ENCODE peak calls at places on chromosomes 3 and 15, in five cellular contexts. M is left colon; H is frontal cortex; V is NCI-H1105; K is activated CD8-positive, alpha-beta T cell treated with anti-CD3 and anti-CD28 coated beads, Interleukin-2, amount 10 ng/mL, durations not matched to agents 7 days and 5 days. O is an unnamed sample.
A peak's percentile ranks its signal among the peaks of the same experiment; 100 is the strongest.

GRCh38 chr3:294096-294495 is 97.5 kb downstream of the CHL1 start:
- DNase-seq in M (no peak), H (no peak), V (no peak), K (no peak), O (no peak)

GRCh38 chr3:45426161-45426560 is 37.8 kb downstream of the LARS2 start:
- DNase-seq in M (peak; percentile 14), H (no peak), V (peak; percentile 36), K (no peak), O (no peak)

GRCh38 chr3:5226783-5227182 is 39.3 kb downstream of the EDEM1 start:
- DNase-seq in M (no peak), H (no peak), V (no peak), K (no peak), O (no peak)

GRCh38 chr15:81293728-81294500 is 30.0 kb downstream of the STARD5 start:
- DNase-seq in M (peak; percentile 53), H (no peak), V (no peak), K (peak; percentile 87), O (peak; percentile 47)

GRCh38 chr15:92878593-92879053 is 21.5 kb upstream of the CHD2 start:
- DNase-seq in M (no peak), H (no peak), V (no peak), K (no peak), O (no peak)

GRCh38 chr15:95596487-95596886 is 734.0 kb upstream of the NR2F2 start:
- DNase-seq in M (no peak), H (no peak), V (no peak), K (no peak), O (no peak)

GRCh38 chr3:114586119-114586518 is 292.3 kb downstream of the TIGIT start:
- DNase-seq in M (no peak), H (no peak), V (no peak), K (no peak), O (no peak)

GRCh38 chr3:169914321-169914720 is 2.9 kb downstream of the SAMD7 start:
- DNase-seq in M (no peak), H (no peak), V (no peak), K (no peak), O (no peak)

GRCh38 chr3:160473978-160474377 is 24.4 kb upstream of the TRIM59 start:
- DNase-seq in M (no peak), H (no peak), V (no peak), K (no peak), O (no peak)

GRCh38 chr3:148459931-148460513 is 237.7 kb upstream of the AGTR1 start:
- DNase-seq in M (no peak), H (no peak), V (no peak), K (no peak), O (no peak)

GRCh38 chr3:143280984-143281383 is 161.4 kb downstream of the CHST2 start:
- DNase-seq in M (no peak), H (no peak), V (no peak), K (no peak), O (no peak)

GRCh38 chr3:12235691-12236090 is 53.2 kb upstream of the PPARG start:
- DNase-seq in M (no peak), H (no peak), V (no peak), K (no peak), O (no peak)

GRCh38 chr15:38035701-38036100 is 101.3 kb downstream of the TMCO5A start:
- DNase-seq in M (no peak), H (no peak), V (no peak), K (no peak), O (no peak)

GRCh38 chr3:158600787-158601186 is 29.8 kb downstream of the MLF1 start:
- DNase-seq in M (no peak), H (no peak), V (no peak), K (no peak), O (no peak)

GRCh38 chr3:185763347-185764010 is 61.4 kb downstream of the IGF2BP2 start:
- DNase-seq in M (no peak), H (no peak), V (no peak), K (no peak), O (no peak)

GRCh38 chr15:38300395-38300794 is 47.8 kb downstream of the SPRED1 start:
- DNase-seq in M (no peak), H (no peak), V (no peak), K (no peak), O (no peak)

GRCh38 chr3:13638927-13639326 is 90.0 kb downstream of the FBLN2 start:
- DNase-seq in M (no peak), H (no peak), V (no peak), K (no peak), O (no peak)

GRCh38 chr3:8503871-8504610 is 2.4 kb downstream of the LMCD1 start:
- DNase-seq in M (no peak), H (no peak), V (no peak), K (no peak), O (no peak)

GRCh38 chr15:98440917-98441316 is 207.4 kb upstream of the IGF1R start:
- DNase-seq in M (no peak), H (no peak), V (no peak), K (no peak), O (no peak)